ENCODE peak calls at places on chromosomes 6 and 20, in eight cellular contexts. F is RPMI7951; P is activated CD4-positive, CD25-positive, alpha-beta regulatory T cell; U is neural crest cell; E is AML-193; H is epithelial cell of esophagus; B is memory B cell; G is body of pancreas. D is an unnamed sample.

GRCh38 chr6:100482698-100483097 is 18.0 kb upstream of the SIM1 start:
- DNase-seq in U (no peak), G (no peak), H (no peak), B (no peak), F (no peak), E (no peak), P (no peak), D (no peak)

GRCh38 chr6:40922281-40922680 is 116.7 kb downstream of the UNC5CL start:
- DNase-seq in F (no peak), G (no peak), H (peak), B (no peak), P (no peak), E (no peak), U (no peak), D (peak)

GRCh38 chr20:48682529-48683385 is 145.0 kb downstream of the PREX1 start:
- DNase-seq in H (peak), F (peak), B (no peak), G (peak), E (no peak), P (no peak), U (no peak), D (peak)

GRCh38 chr20:51533291-51534172 is 9.0 kb downstream of the NFATC2 start:
- DNase-seq in F (peak), E (no peak), U (no peak), B (no peak), H (peak), G (no peak), P (no peak), D (peak)

GRCh38 chr20:11901127-11901526 is 16.6 kb upstream of the BTBD3 start:
- DNase-seq in B (no peak), H (peak), U (no peak), F (peak), G (no peak), E (no peak), P (no peak), D (peak)

GRCh38 chr6:139240161-139241010 is 51.4 kb downstream of the TXLNB start:
- DNase-seq in H (peak), G (peak), B (no peak), U (no peak), P (no peak), E (no peak), F (peak), D (peak)

GRCh38 chr20:32482251-32483220 is 102.6 kb downstream of the NOL4L start:
- DNase-seq in H (peak), F (peak), B (no peak), G (peak), U (peak), P (no peak), E (peak), D (no peak)

GRCh38 chr20:21102691-21103311 is 3.4 kb downstream of the LINC00237 start:
- DNase-seq in F (peak), U (no peak), H (peak), G (peak), B (peak), P (no peak), E (no peak), D (no peak)

GRCh38 chr20:35468671-35469334 is 13.4 kb downstream of the CEP250 start:
- DNase-seq in F (no peak), U (no peak), H (no peak), P (no peak), B (no peak), G (no peak), E (no peak), D (peak)

GRCh38 chr6:21914121-21914973 is 320.8 kb downstream of the SOX4 start:
- DNase-seq in P (peak), F (peak), G (peak), H (peak), B (no peak), U (no peak), E (no peak), D (peak)

GRCh38 chr6:56914791-56915658 is 39.9 kb upstream of the BEND6 start:
- DNase-seq in P (no peak), E (no peak), F (peak), H (no peak), B (no peak), U (no peak), G (no peak), D (no peak)

GRCh38 chr6:14550817-14551216 is 433.2 kb downstream of the CD83 start:
- DNase-seq in F (peak), U (no peak), G (peak), E (no peak), P (no peak), H (no peak), B (no peak), D (no peak)

GRCh38 chr6:3867616-3868502 is 18.7 kb downstream of the FAM50B start:
- DNase-seq in B (no peak), P (no peak), U (no peak), G (no peak), H (peak), F (no peak), E (no peak), D (peak)

GRCh38 chr6:37894585-37894984 is 75.1 kb downstream of the ZFAND3 start:
- DNase-seq in B (no peak), H (no peak), G (no peak), E (no peak), F (no peak), U (no peak), P (no peak), D (no peak)

GRCh38 chr6:131258816-131259476 is 123.7 kb downstream of the AKAP7 start:
- DNase-seq in G (no peak), B (no peak), P (no peak), E (no peak), F (peak), U (no peak), H (peak), D (peak)

GRCh38 chr6:142722010-142722409 is 223.0 kb downstream of the HIVEP2 start:
- DNase-seq in F (no peak), E (no peak), B (no peak), U (no peak), P (no peak), G (no peak), H (no peak), D (no peak)

GRCh38 chr6:105035299-105035698 is 78.4 kb downstream of the LIN28B start:
- DNase-seq in U (no peak), H (no peak), G (no peak), B (no peak), P (no peak), E (no peak), F (no peak), D (no peak)

GRCh38 chr6:107290491-107290890 is 168.9 kb downstream of the PDSS2 start:
- DNase-seq in H (no peak), G (no peak), F (peak), U (peak), P (no peak), B (no peak), E (no peak), D (no peak)

GRCh38 chr6:6875818-6876470 is 231.8 kb upstream of the RREB1 start:
- DNase-seq in P (no peak), B (no peak), G (no peak), U (no peak), E (peak), H (peak), F (peak), D (peak)

GRCh38 chr6:91081452-91082067 is 494.7 kb upstream of the MAP3K7 start:
- DNase-seq in B (no peak), E (peak), G (no peak), P (no peak), F (peak), U (peak), H (peak), D (peak)

GRCh38 chr6:81750660-81751387 is 1.7 kb downstream of the TENT5A start:
- DNase-seq in E (no peak), G (no peak), F (peak), B (no peak), H (peak), U (no peak), P (no peak), D (no peak)

GRCh38 chr6:31888281-31889258 is 8.9 kb downstream of the EHMT2 start:
- DNase-seq in E (peak), B (peak), G (no peak), H (no peak), U (peak), F (no peak), P (peak), D (no peak)

GRCh38 chr20:59006864-59007757 is at the start of gene CTSZ:
- DNase-seq in P (peak), H (peak), U (no peak), B (peak), G (peak), E (peak), F (peak), D (peak)

GRCh38 chr6:166830891-166831363 is 125.4 kb downstream of the RNASET2 start:
- DNase-seq in H (no peak), U (no peak), B (no peak), E (no peak), G (no peak), P (no peak), F (no peak), D (no peak)

GRCh38 chr6:37940074-37940847 is 120.7 kb downstream of the ZFAND3 start:
- DNase-seq in E (no peak), B (no peak), H (no peak), F (peak), U (no peak), P (no peak), G (peak), D (peak)

GRCh38 chr6:26362836-26363220 is 2.2 kb upstream of the BTN3A2 start:
- DNase-seq in P (no peak), B (no peak), H (peak), G (no peak), E (no peak), U (no peak), F (no peak), D (no peak)

GRCh38 chr20:35697696-35698297 is 1.4 kb downstream of the NFS1 start:
- DNase-seq in B (no peak), F (no peak), E (no peak), H (no peak), U (no peak), P (no peak), G (no peak), D (no peak)

GRCh38 chr6:67870321-67870720 is 764.8 kb upstream of the ADGRB3 start:
- DNase-seq in U (no peak), P (no peak), E (no peak), B (no peak), H (no peak), G (no peak), F (no peak), D (peak)

GRCh38 chr6:148351277-148351676 is 8.6 kb downstream of the SASH1 start:
- DNase-seq in E (no peak), G (no peak), P (no peak), B (no peak), U (no peak), H (no peak), F (no peak), D (no peak)

GRCh38 chr20:2692036-2692885 is at the start of gene EBF4:
- DNase-seq in B (no peak), E (no peak), U (peak), F (no peak), P (no peak), G (peak), H (peak), D (peak)

GRCh38 chr6:46220351-46221220 is 49.8 kb upstream of the ENPP5 start:
- DNase-seq in H (no peak), E (no peak), P (no peak), G (no peak), U (no peak), F (no peak), B (no peak), D (no peak)

GRCh38 chr6:22253955-22254655 is 42.7 kb downstream of the PRL start:
- DNase-seq in H (no peak), E (no peak), P (no peak), U (no peak), B (no peak), G (no peak), F (no peak), D (no peak)

GRCh38 chr6:134199848-134200606 is 117.9 kb downstream of the SGK1 start:
- DNase-seq in G (no peak), P (no peak), U (no peak), B (no peak), F (no peak), E (no peak), H (peak), D (no peak)

GRCh38 chr20:36848078-36848660 is 27.8 kb upstream of the TLDC2 start:
- DNase-seq in H (peak), U (no peak), F (peak), G (no peak), E (no peak), P (no peak), B (no peak), D (peak)

GRCh38 chr6:157203312-157203744 is 120.0 kb downstream of the TMEM242 start:
- DNase-seq in H (no peak), P (no peak), F (no peak), G (peak), E (no peak), B (no peak), U (no peak), D (no peak)

GRCh38 chr6:5173862-5174643 is 86.7 kb downstream of the LYRM4 start:
- DNase-seq in P (peak), E (no peak), H (no peak), U (no peak), B (no peak), F (peak), G (no peak), D (no peak)